ENCODE peak calls at places on chromosomes 16 and 17, in four cellular contexts. G, I, L and P are unnamed samples.

GRCh38 chr17:32349503-32349853 is 479 bp upstream of the ZNF207 start:
- DNase-seq in G (no peak), I (no peak), L (no peak), P (no peak)

GRCh38 chr16:3761375-3762079 is 44.2 kb upstream of the TRAP1 start:
- DNase-seq in G (no peak), I (no peak), L (no peak), P (peak; percentile 42)

GRCh38 chr16:55643161-55643970 is 12.4 kb upstream of the SLC6A2 start:
- DNase-seq in G (no peak), I (no peak), L (no peak), P (no peak)

GRCh38 chr16:87948119-87948545 is 3.1 kb upstream of the BANP start:
- DNase-seq in G (no peak), I (no peak), L (no peak), P (peak; percentile 56)

GRCh38 chr17:32927201-32927723 is 691 bp upstream of the TMEM98 start:
- DNase-seq in G (no peak), I (no peak), L (no peak), P (no peak)

GRCh38 chr16:70416748-70417616 is 21.9 kb downstream of the ST3GAL2 start:
- DNase-seq in G (no peak), I (no peak), L (no peak), P (no peak)

GRCh38 chr16:70653809-70654771 is 7.7 kb downstream of the IL34 start:
- DNase-seq in G (peak; percentile 61), I (peak; percentile 64), L (peak; percentile 79), P (peak; percentile 89)

GRCh38 chr17:74840989-74841666 is 18.6 kb downstream of the GRIN2C start:
- DNase-seq in G (no peak), I (no peak), L (peak; percentile 80), P (peak; percentile 82)

GRCh38 chr17:73232587-73233373 is 28.9 kb downstream of the CPSF4L start:
- DNase-seq in G (no peak), I (no peak), L (no peak), P (peak; percentile 76)

GRCh38 chr17:12566281-12567002 is 99.2 kb upstream of the MYOCD start:
- DNase-seq in G (no peak), I (no peak), L (no peak), P (no peak)

GRCh38 chr16:1107731-1108130 is 11.7 kb upstream of the C1QTNF8 start:
- DNase-seq in G (no peak), I (no peak), L (no peak), P (no peak)

GRCh38 chr16:62035115-62036092 is 834 bp downstream of the CDH8 start:
- DNase-seq in G (no peak), I (no peak), L (no peak), P (no peak)

GRCh38 chr16:5175263-5175662 is 77.7 kb upstream of the EEF2KMT start:
- DNase-seq in G (no peak), I (no peak), L (no peak), P (no peak)

GRCh38 chr16:57513371-57514102 is 22.8 kb downstream of the CCDC102A start:
- DNase-seq in G (no peak), I (no peak), L (no peak), P (no peak)

GRCh38 chr16:75197522-75198134 is 9.3 kb downstream of the CTRB2 start:
- DNase-seq in G (no peak), I (no peak), L (no peak), P (peak; percentile 18)

GRCh38 chr16:85651822-85652430 is 36.8 kb downstream of the GINS2 start:
- DNase-seq in G (no peak), I (no peak), L (no peak), P (no peak)

GRCh38 chr17:48160177-48160967 is 52.8 kb downstream of the SNX11 start:
- DNase-seq in G (no peak), I (no peak), L (no peak), P (no peak)

GRCh38 chr17:36195474-36196098 is 972 bp downstream of the CCL3L1 start:
- DNase-seq in G (no peak), I (no peak), L (no peak), P (no peak)

GRCh38 chr16:50598936-50599361 is 50.8 kb downstream of the NKD1 start:
- DNase-seq in G (no peak), I (no peak), L (no peak), P (no peak)

GRCh38 chr16:52068447-52069074 is 478.4 kb downstream of the TOX3 start:
- DNase-seq in G (no peak), I (no peak), L (no peak), P (no peak)

GRCh38 chr16:70778901-70779309 is 22.1 kb downstream of the VAC14 start:
- DNase-seq in G (no peak), I (no peak), L (peak; percentile 49), P (peak; percentile 90)

GRCh38 chr17:42674755-42675347 is 1.9 kb downstream of the PLEKHH3 start:
- DNase-seq in G (no peak), I (no peak), L (no peak), P (no peak)

GRCh38 chr17:34556384-34556783 is 23.0 kb upstream of the TMEM132E start:
- DNase-seq in G (no peak), I (no peak), L (no peak), P (no peak)